ENCODE peak calls at places on chromosomes 13 and 19, in five cellular contexts. B is left ventricle myocardium inferior; R is left ventricle myocardium superior; W is stimulated activated CD8-positive, alpha-beta memory T cell treated with anti-CD3 and anti-CD28 coated beads, Interleukin-15, amount 100 ng/mL, for 24 hours; L is T-helper 2 cell. F is an unnamed sample.

GRCh38 chr13:92719868-92720267 is 506.7 kb upstream of the GPC6 start:
- DNase-seq in B (no peak), R (no peak), W (no peak), L (no peak), F (no peak)

GRCh38 chr13:99376924-99377323 is 69.7 kb upstream of the GPR183 start:
- DNase-seq in B (no peak), R (no peak), W (no peak), L (no peak), F (no peak)

GRCh38 chr13:93422980-93423554 is 196.5 kb downstream of the GPC6 start:
- DNase-seq in B (no peak), R (no peak), W (no peak), L (no peak), F (no peak)

GRCh38 chr13:80050252-80050651 is 290.7 kb downstream of the SPRY2 start:
- DNase-seq in B (no peak), R (no peak), W (no peak), L (no peak), F (no peak)

GRCh38 chr13:23159205-23159586 is 21.6 kb upstream of the SGCG start:
- DNase-seq in B (peak), R (peak), W (no peak), L (no peak), F (peak)

GRCh38 chr13:76016799-76017198 is 380.7 kb downstream of the LMO7 start:
- DNase-seq in B (no peak), R (no peak), W (no peak), L (no peak), F (no peak)

GRCh38 chr19:2590630-2591399 is 111.7 kb downstream of the GNG7 start:
- DNase-seq in B (no peak), R (no peak), W (no peak), L (no peak), F (no peak)

GRCh38 chr13:43445651-43446050 is 341.1 kb downstream of the ENOX1 start:
- DNase-seq in B (no peak), R (no peak), W (no peak), L (no peak), F (no peak)

GRCh38 chr13:28306325-28306724 is 168.0 kb downstream of the PAN3 start:
- DNase-seq in B (no peak), R (no peak), W (no peak), L (no peak), F (no peak)

GRCh38 chr19:48659768-48660167 is 13.0 kb downstream of the NTN5 start:
- DNase-seq in B (no peak), R (no peak), W (no peak), L (no peak), F (no peak)

F was measured in left cardiac atrium.